ENCODE peak calls at places on chromosomes 13 and 19, in nine cellular contexts. O is NCI-H2081; L is WTC11; I is heart left ventricle; V is tibial nerve; U is EH; J is left ventricle myocardium inferior; P is cardiac muscle cell; H is naive thymus-derived CD4-positive, alpha-beta T cell. T is an unnamed sample.

GRCh38 chr19:16714702-16715294 is 4.8 kb upstream of the NWD1 start:
- DNase-seq in O (peak; percentile 62), L (peak; percentile 81), I (no peak), V (peak; percentile 54), U (peak; percentile 46), J (peak; percentile 22), P (peak; percentile 59), H (peak; percentile 25), T (peak; percentile 29)

GRCh38 chr19:12788682-12789097 is 2.6 kb upstream of the JUNB start:
- DNase-seq in O (peak; percentile 61), L (peak; percentile 53), I (peak; percentile 94), V (peak; percentile 79), U (peak; percentile 74), J (peak; percentile 87), P (peak; percentile 78), H (no peak), T (peak; percentile 25)

GRCh38 chr19:47351545-47351944 is 2.4 kb downstream of the DHX34 start:
- DNase-seq in O (peak; percentile 10), L (no peak), I (no peak), V (no peak), U (peak; percentile 44), J (no peak), P (peak; percentile 33), H (no peak), T (no peak)

GRCh38 chr13:93672996-93673395 is 446.4 kb downstream of the GPC6 start:
- DNase-seq in O (no peak), L (no peak), I (no peak), V (no peak), U (no peak), J (no peak), P (no peak), H (no peak), T (no peak)

GRCh38 chr19:7216373-7216902 is 77.8 kb downstream of the INSR start:
- DNase-seq in O (no peak), L (no peak), I (no peak), V (no peak), U (no peak), J (no peak), P (no peak), H (no peak), T (no peak)

GRCh38 chr19:39430675-39431593 is 4.8 kb downstream of the RPS16 start:
- DNase-seq in O (no peak), L (no peak), I (peak; percentile 52), V (no peak), U (peak; percentile 81), J (no peak), P (peak; percentile 98), H (no peak), T (peak; percentile 77)

GRCh38 chr13:114077121-114077937 is 55.1 kb downstream of the RASA3 start:
- DNase-seq in O (no peak), L (no peak), I (peak; percentile 17), V (no peak), U (no peak), J (no peak), P (no peak), H (no peak), T (no peak)

GRCh38 chr13:75432045-75432444 is 49.9 kb downstream of the TBC1D4 start:
- DNase-seq in O (no peak), L (no peak), I (no peak), V (no peak), U (peak; percentile 18), J (no peak), P (no peak), H (no peak), T (no peak)

GRCh38 chr19:55426042-55426441 is 17.1 kb downstream of the SHISA7 start:
- DNase-seq in O (no peak), L (no peak), I (no peak), V (no peak), U (no peak), J (no peak), P (no peak), H (no peak), T (no peak)

GRCh38 chr19:45211751-45212381 is 33.3 kb downstream of the BLOC1S3 start:
- DNase-seq in O (no peak), L (no peak), I (peak; percentile 63), V (no peak), U (no peak), J (peak; percentile 71), P (peak; percentile 67), H (no peak), T (no peak)

GRCh38 chr19:49430678-49431329 is 5.6 kb downstream of the GFY start:
- DNase-seq in O (no peak), L (no peak), I (no peak), V (no peak), U (peak; percentile 18), J (no peak), P (no peak), H (no peak), T (no peak)